ENCODE peak calls at places on chromosomes 4 and X, in seven cellular contexts. One of them, this sample, is unnamed.

GRCh38 chr4:26459054-26459755 is 31.1 kb downstream of the CCKAR start:
- DNase-seq in heart left ventricle: no peak
- DNase-seq in fibroblast of lung: peak; percentile 86
- DNase-seq in astrocyte: peak; percentile 71
- DNase-seq in neural progenitor cell: peak; percentile 46
- DNase-seq in spleen: no peak
- DNase-seq in Peyer's patch: no peak
- DNase-seq in this sample: peak; percentile 19

GRCh38 chr4:8494218-8494617 is 53.6 kb downstream of the TRMT44 start:
- DNase-seq in Peyer's patch: no peak
- DNase-seq in spleen: no peak
- DNase-seq in heart left ventricle: no peak
- DNase-seq in fibroblast of lung: no peak
- DNase-seq in astrocyte: no peak
- DNase-seq in neural progenitor cell: no peak
- DNase-seq in this sample: no peak

GRCh38 chr4:160969914-160970313 is 1193.9 kb downstream of the FSTL5 start:
- DNase-seq in fibroblast of lung: no peak
- DNase-seq in astrocyte: no peak
- DNase-seq in heart left ventricle: no peak
- DNase-seq in spleen: no peak
- DNase-seq in Peyer's patch: no peak
- DNase-seq in neural progenitor cell: no peak
- DNase-seq in this sample: no peak

GRCh38 chr4:114393295-114394038 is 205.1 kb upstream of the UGT8 start:
- DNase-seq in spleen: no peak
- DNase-seq in heart left ventricle: no peak
- DNase-seq in Peyer's patch: no peak
- DNase-seq in fibroblast of lung: no peak
- DNase-seq in neural progenitor cell: no peak
- DNase-seq in astrocyte: peak; percentile 47
- DNase-seq in this sample: peak; percentile 62

GRCh38 chr4:56757270-56757746 is 64.2 kb downstream of the SPINK2 start:
- DNase-seq in heart left ventricle: no peak
- DNase-seq in Peyer's patch: peak; percentile 47
- DNase-seq in neural progenitor cell: no peak
- DNase-seq in spleen: peak; percentile 86
- DNase-seq in astrocyte: peak; percentile 63
- DNase-seq in fibroblast of lung: peak; percentile 66
- DNase-seq in this sample: peak; percentile 76

GRCh38 chr4:185941476-185941875 is 127.5 kb upstream of the TLR3 start:
- DNase-seq in spleen: no peak
- DNase-seq in neural progenitor cell: no peak
- DNase-seq in heart left ventricle: no peak
- DNase-seq in Peyer's patch: no peak
- DNase-seq in astrocyte: no peak
- DNase-seq in fibroblast of lung: no peak
- DNase-seq in this sample: no peak

GRCh38 chr4:2977116-2978097 is 14.0 kb downstream of the GRK4 start:
- DNase-seq in fibroblast of lung: peak; percentile 37
- DNase-seq in astrocyte: peak; percentile 72
- DNase-seq in spleen: no peak
- DNase-seq in neural progenitor cell: no peak
- DNase-seq in heart left ventricle: no peak
- DNase-seq in Peyer's patch: no peak
- DNase-seq in this sample: no peak

GRCh38 chr4:79621061-79621460 is 213.0 kb upstream of the GK2 start:
- DNase-seq in Peyer's patch: no peak
- DNase-seq in neural progenitor cell: no peak
- DNase-seq in fibroblast of lung: no peak
- DNase-seq in spleen: no peak
- DNase-seq in astrocyte: no peak
- DNase-seq in heart left ventricle: no peak
- DNase-seq in this sample: no peak

GRCh38 chr4:85681194-85681803 is 206.3 kb downstream of the ARHGAP24 start:
- DNase-seq in heart left ventricle: peak; percentile 55
- DNase-seq in neural progenitor cell: no peak
- DNase-seq in spleen: no peak
- DNase-seq in Peyer's patch: peak; percentile 72
- DNase-seq in astrocyte: peak; percentile 98
- DNase-seq in fibroblast of lung: peak; percentile 99
- DNase-seq in this sample: peak; percentile 7

GRCh38 chr4:55181606-55182005 is 56.2 kb upstream of the KDR start:
- DNase-seq in fibroblast of lung: peak; percentile 28
- DNase-seq in heart left ventricle: no peak
- DNase-seq in spleen: no peak
- DNase-seq in neural progenitor cell: no peak
- DNase-seq in Peyer's patch: no peak
- DNase-seq in astrocyte: peak; percentile 74
- DNase-seq in this sample: no peak

GRCh38 chr4:8185280-8185679 is 13.8 kb upstream of the SH3TC1 start:
- DNase-seq in fibroblast of lung: peak; percentile 51
- DNase-seq in neural progenitor cell: no peak
- DNase-seq in heart left ventricle: no peak
- DNase-seq in Peyer's patch: no peak
- DNase-seq in spleen: no peak
- DNase-seq in astrocyte: peak; percentile 85
- DNase-seq in this sample: peak; percentile 82

DNA sequence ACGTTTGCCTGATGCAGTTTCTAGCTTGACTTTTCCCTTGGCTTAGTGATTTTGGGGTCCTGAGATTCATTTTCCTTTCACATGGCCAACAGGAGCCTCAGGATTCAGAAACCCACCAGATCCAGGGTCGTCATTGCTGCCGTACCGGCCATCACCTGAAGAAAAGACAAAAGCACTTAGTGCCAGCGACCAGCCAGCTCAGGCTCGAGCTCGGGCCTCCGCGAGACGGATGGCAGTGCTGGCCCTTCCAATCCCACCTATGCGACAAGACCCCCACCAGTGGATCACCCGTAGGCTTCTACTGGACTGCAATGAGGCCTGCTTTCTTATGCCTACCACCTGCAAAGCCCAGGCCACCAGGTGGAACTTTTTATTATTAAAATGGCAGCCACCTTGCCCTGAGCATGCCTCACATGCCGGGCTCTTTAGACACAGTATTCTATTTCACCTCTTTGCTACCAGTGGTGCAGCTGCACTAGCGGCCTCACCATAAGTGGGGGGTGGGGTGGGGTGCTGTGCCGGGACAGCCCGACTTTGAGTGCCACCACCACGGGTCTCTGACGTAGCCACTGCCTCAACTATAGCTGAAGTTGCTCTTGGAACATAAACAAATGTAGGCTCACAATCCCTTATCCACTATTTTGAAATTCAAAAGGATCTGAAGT is 84.3 kb downstream of the MTMR1 start:
- DNase-seq in fibroblast of lung: no peak
- DNase-seq in Peyer's patch: no peak
- DNase-seq in spleen: no peak
- DNase-seq in astrocyte: no peak
- DNase-seq in neural progenitor cell: no peak
- DNase-seq in heart left ventricle: no peak
- DNase-seq in this sample: no peak
- H3K27ac ChIP-seq in fibroblast of lung: no peak overlapping the region
- H3K27ac ChIP-seq in Peyer's patch: no peak overlapping the region
- H3K27ac ChIP-seq in spleen: no peak overlapping the region
- H3K27ac ChIP-seq in astrocyte: no peak overlapping the region
- H3K27ac ChIP-seq in neural progenitor cell: no peak overlapping the region
- H3K27ac ChIP-seq in heart left ventricle: no peak overlapping the region
- H3K27ac ChIP-seq in this sample: no peak overlapping the region

GRCh38 chr4:22463179-22463578 is 52.7 kb downstream of the ADGRA3 start:
- DNase-seq in neural progenitor cell: no peak
- DNase-seq in spleen: no peak
- DNase-seq in astrocyte: no peak
- DNase-seq in fibroblast of lung: no peak
- DNase-seq in heart left ventricle: no peak
- DNase-seq in Peyer's patch: no peak
- DNase-seq in this sample: no peak
- H3K4me1 ChIP-seq in neural progenitor cell: peaks cover 5% of the 10 kb centered on the region
- H3K4me1 ChIP-seq in spleen: no peaks in the 10 kb centered on the region
- H3K4me1 ChIP-seq in astrocyte: no peaks in the 10 kb centered on the region
- H3K4me1 ChIP-seq in fibroblast of lung: no peaks in the 10 kb centered on the region
- H3K4me1 ChIP-seq in heart left ventricle: peaks cover 3% of the 10 kb centered on the region
- H3K4me1 ChIP-seq in Peyer's patch: no peaks in the 10 kb centered on the region
- H3K4me1 ChIP-seq in this sample: no peaks in the 10 kb centered on the region

DNA sequence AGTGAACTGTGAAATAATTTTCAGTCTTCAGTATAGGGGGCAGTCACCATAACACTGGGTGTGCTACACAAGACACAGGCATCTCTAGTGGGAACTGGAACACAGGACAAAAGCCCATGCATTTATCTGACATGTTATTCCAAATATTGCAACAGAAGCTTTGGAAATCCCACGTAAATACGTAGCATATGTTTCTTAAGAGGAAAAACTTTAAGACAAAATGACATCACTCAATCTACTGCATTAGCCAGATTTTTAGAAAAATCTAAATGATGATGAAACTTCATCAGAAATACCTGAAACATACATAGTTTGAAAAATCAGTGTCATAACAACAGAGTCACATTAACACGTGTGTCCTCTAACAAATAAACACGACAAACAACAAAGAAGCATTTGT is 14.5 kb downstream of the SHISA3 start:
- DNase-seq in neural progenitor cell: no peak
- DNase-seq in heart left ventricle: no peak
- DNase-seq in fibroblast of lung: peak; percentile 83
- DNase-seq in astrocyte: no peak
- DNase-seq in Peyer's patch: no peak
- DNase-seq in spleen: no peak
- DNase-seq in this sample: no peak
- H3K27ac ChIP-seq in neural progenitor cell: no peak overlapping the region
- H3K27ac ChIP-seq in heart left ventricle: peak overlapping the region; percentile 26
- H3K27ac ChIP-seq in fibroblast of lung: no peak overlapping the region
- H3K27ac ChIP-seq in astrocyte: peak overlapping the region; percentile 4
- H3K27ac ChIP-seq in Peyer's patch: no peak overlapping the region
- H3K27ac ChIP-seq in spleen: no peak overlapping the region
- H3K27ac ChIP-seq in this sample: no peak overlapping the region

GRCh38 chr4:38784141-38784540 is 1.4 kb upstream of the TLR10 start:
- DNase-seq in spleen: no peak
- DNase-seq in Peyer's patch: no peak
- DNase-seq in neural progenitor cell: no peak
- DNase-seq in fibroblast of lung: no peak
- DNase-seq in heart left ventricle: no peak
- DNase-seq in astrocyte: no peak
- DNase-seq in this sample: no peak
- H3K4me1 ChIP-seq in spleen: no peaks in the 10 kb centered on the region
- H3K4me1 ChIP-seq in Peyer's patch: no peaks in the 10 kb centered on the region
- H3K4me1 ChIP-seq in neural progenitor cell: no peaks in the 10 kb centered on the region
- H3K4me1 ChIP-seq in fibroblast of lung: no peaks in the 10 kb centered on the region
- H3K4me1 ChIP-seq in heart left ventricle: no peaks in the 10 kb centered on the region
- H3K4me1 ChIP-seq in astrocyte: no peaks in the 10 kb centered on the region
- H3K4me1 ChIP-seq in this sample: no peaks in the 10 kb centered on the region

GRCh38 chr4:39469429-39470077 is 10.7 kb downstream of the LIAS start:
- DNase-seq in heart left ventricle: no peak
- DNase-seq in spleen: no peak
- DNase-seq in neural progenitor cell: peak; percentile 76
- DNase-seq in astrocyte: peak; percentile 78
- DNase-seq in Peyer's patch: no peak
- DNase-seq in fibroblast of lung: peak; percentile 92
- DNase-seq in this sample: peak; percentile 62
- H3K27ac ChIP-seq in heart left ventricle: no peak overlapping the region
- H3K27ac ChIP-seq in spleen: no peak overlapping the region
- H3K27ac ChIP-seq in neural progenitor cell: no peak overlapping the region
- H3K27ac ChIP-seq in astrocyte: no peak overlapping the region
- H3K27ac ChIP-seq in Peyer's patch: no peak overlapping the region
- H3K27ac ChIP-seq in fibroblast of lung: no peak overlapping the region
- H3K27ac ChIP-seq in this sample: peak overlapping the region; percentile 17

This sample was measured in foreskin keratinocyte.